ENCODE peak calls at places on chromosomes 11 and 22, in six cellular contexts. G is transverse colon, T is K562, Q is BJ, H is lower lobe of right lung, J is fibroblast of the aortic adventitia. C is an unnamed sample.

GRCh38 chr11:116927163-116927772 is 89.8 kb upstream of the APOA1 start:
- DNase-seq in G (peak), T (peak), Q (no peak), H (no peak), J (no peak), C (peak)

GRCh38 chr11:4606231-4607015 is 1.6 kb downstream of the TRIM68 start:
- DNase-seq in G (peak), T (no peak), Q (no peak), H (no peak), J (peak), C (no peak)

GRCh38 chr11:68862426-68862825 is 20.7 kb upstream of the CPT1A start:
- DNase-seq in G (no peak), T (no peak), Q (no peak), H (no peak), J (no peak), C (no peak)

GRCh38 chr11:131922220-131922619 is 551.8 kb downstream of the NTM start:
- DNase-seq in G (no peak), T (no peak), Q (no peak), H (no peak), J (no peak), C (no peak)

GRCh38 chr11:69141742-69142141 is 14.0 kb upstream of the SMIM38 start:
- DNase-seq in G (no peak), T (no peak), Q (no peak), H (no peak), J (no peak), C (no peak)

GRCh38 chr11:32752001-32752400 is 42.5 kb downstream of the CCDC73 start:
- DNase-seq in G (no peak), T (peak), Q (no peak), H (no peak), J (no peak), C (no peak)

GRCh38 chr11:132992838-132993680 is 539.2 kb downstream of the OPCML start:
- DNase-seq in G (no peak), T (no peak), Q (no peak), H (no peak), J (no peak), C (peak)

GRCh38 chr11:123218451-123218850 is 23.4 kb upstream of the CLMP start:
- DNase-seq in G (no peak), T (no peak), Q (no peak), H (no peak), J (no peak), C (no peak)

GRCh38 chr11:8229299-8230177 is 34.1 kb downstream of the LMO1 start:
- DNase-seq in G (peak), T (no peak), Q (no peak), H (peak), J (no peak), C (no peak)

GRCh38 chr11:113994077-113994954 is 19.4 kb downstream of the HTR3A start:
- DNase-seq in G (no peak), T (peak), Q (no peak), H (no peak), J (no peak), C (peak)

GRCh38 chr22:45885171-45885840 is 91.7 kb downstream of the WNT7B start:
- DNase-seq in G (no peak), T (no peak), Q (no peak), H (peak), J (no peak), C (no peak)

GRCh38 chr11:74371269-74372039 is 26.8 kb downstream of the PGM2L1 start:
- DNase-seq in G (no peak), T (no peak), Q (peak), H (no peak), J (no peak), C (no peak)

GRCh38 chr11:43360361-43361032 is 1.8 kb downstream of the TTC17 start:
- DNase-seq in G (no peak), T (peak), Q (no peak), H (no peak), J (peak), C (no peak)

GRCh38 chr11:47178737-47179654 is 2.3 kb upstream of the ARFGAP2 start:
- DNase-seq in G (no peak), T (no peak), Q (no peak), H (no peak), J (no peak), C (no peak)

GRCh38 chr11:38046571-38047135 is 1448.6 kb upstream of the RAG2 start:
- DNase-seq in G (no peak), T (no peak), Q (no peak), H (no peak), J (no peak), C (no peak)

GRCh38 chr11:72058416-72059034 is 21.8 kb downstream of the NUMA1 start:
- DNase-seq in G (no peak), T (no peak), Q (no peak), H (no peak), J (peak), C (no peak)

GRCh38 chr22:27474711-27475547 is 326.6 kb downstream of the MN1 start:
- DNase-seq in G (no peak), T (no peak), Q (peak), H (no peak), J (peak), C (no peak)

GRCh38 chr22:25965331-25965730 is 203.9 kb upstream of the SEZ6L start:
- DNase-seq in G (no peak), T (no peak), Q (no peak), H (no peak), J (no peak), C (no peak)

DNA sequence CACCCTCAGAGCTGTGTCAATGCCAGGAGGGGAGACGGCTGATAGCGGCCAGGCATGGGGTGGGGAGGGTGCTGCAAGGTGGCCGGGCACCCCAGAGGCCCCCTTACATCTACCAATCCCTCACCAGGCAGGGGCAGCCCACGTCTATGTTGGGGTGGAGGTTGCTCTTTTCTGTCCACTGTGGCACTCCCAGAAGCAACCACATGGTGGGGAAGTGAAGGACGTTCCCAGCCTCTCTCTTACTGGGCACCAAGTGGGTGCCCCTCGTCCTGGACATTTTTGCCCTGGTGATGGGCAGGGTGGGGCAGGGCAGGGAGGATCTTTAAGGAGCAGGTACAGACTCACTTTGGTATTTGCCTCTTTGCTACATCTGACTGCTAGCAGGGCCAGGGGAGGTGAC is 47.5 kb downstream of the NECTIN1 start:
- DNase-seq in G (no peak), T (no peak), Q (no peak), H (no peak), J (no peak), C (no peak)
- TF ChIP-seq CTCF in G (peak), T (no peak), Q (peak), H (no peak), J (peak), C (no peak)

GRCh38 chr11:24748261-24748660 is 251.4 kb downstream of the LUZP2 start:
- DNase-seq in G (no peak), T (no peak), Q (no peak), H (no peak), J (no peak), C (no peak)

GRCh38 chr11:24747275-24748251 is 250.7 kb downstream of the LUZP2 start:
- DNase-seq in G (no peak), T (no peak), Q (no peak), H (no peak), J (no peak), C (no peak)
- TF ChIP-seq CTCF in G (no peak), T (no peak), Q (no peak), H (no peak), J (no peak), C (no peak)

GRCh38 chr11:94171693-94172440 is 43.2 kb downstream of the PANX1 start:
- DNase-seq in G (peak), T (peak), Q (no peak), H (peak), J (peak), C (peak)

GRCh38 chr11:94170953-94171352 is 42.3 kb downstream of the PANX1 start:
- DNase-seq in G (no peak), T (no peak), Q (no peak), H (no peak), J (no peak), C (no peak)

GRCh38 chr11:94169516-94169915 is 40.9 kb downstream of the PANX1 start:
- DNase-seq in G (no peak), T (no peak), Q (no peak), H (no peak), J (no peak), C (no peak)

GRCh38 chr11:94168882-94169281 is 40.2 kb downstream of the PANX1 start:
- DNase-seq in G (no peak), T (no peak), Q (no peak), H (no peak), J (no peak), C (no peak)

GRCh38 chr11:94169930-94170329 is 41.3 kb downstream of the PANX1 start:
- DNase-seq in G (no peak), T (no peak), Q (no peak), H (no peak), J (no peak), C (no peak)
- TF ChIP-seq CTCF in G (no peak), T (no peak), Q (no peak), H (no peak), J (no peak), C (no peak)

GRCh38 chr11:126265801-126266200 is 2.9 kb downstream of the SRPRA start:
- DNase-seq in G (no peak), T (no peak), Q (no peak), H (no peak), J (no peak), C (no peak)
- TF ChIP-seq CTCF in G (peak), T (no peak), Q (peak), H (no peak), J (no peak), C (no peak)

GRCh38 chr22:17792289-17792688 is 18.0 kb upstream of the BID start:
- DNase-seq in G (no peak), T (peak), Q (no peak), H (no peak), J (no peak), C (no peak)
- TF ChIP-seq CTCF in G (no peak), T (peak), Q (no peak), H (no peak), J (no peak), C (no peak)

C was measured in endothelial cell.